ENCODE peak calls at places on chromosome 20, in six cellular contexts. One of them, this sample, is unnamed. For H3K27me3, the result is how much of the 10 kb centered on the place peaks cover.

GRCh38 chr20:25280574-25281535 is 33.0 kb downstream of the PYGB start:
- DNase-seq in heart right ventricle: no peak
- DNase-seq in lower lobe of right lung: peak
- DNase-seq in RWPE2: peak
- DNase-seq in endodermal cell: no peak
- DNase-seq in HCT116: no peak
- DNase-seq in this sample: peak

GRCh38 chr20:55649254-55649653 is 356.1 kb downstream of the CBLN4 start:
- DNase-seq in heart right ventricle: no peak
- DNase-seq in lower lobe of right lung: no peak
- DNase-seq in RWPE2: no peak
- DNase-seq in endodermal cell: no peak
- DNase-seq in HCT116: no peak
- DNase-seq in this sample: no peak

GRCh38 chr20:30284533-30284932 is 972.9 kb upstream of the DEFB115 start:
- DNase-seq in heart right ventricle: no peak
- DNase-seq in lower lobe of right lung: no peak
- DNase-seq in RWPE2: no peak
- DNase-seq in endodermal cell: no peak
- DNase-seq in HCT116: no peak
- DNase-seq in this sample: no peak

GRCh38 chr20:12984863-12985262 is 23.9 kb upstream of the SPTLC3 start:
- DNase-seq in heart right ventricle: no peak
- DNase-seq in lower lobe of right lung: no peak
- DNase-seq in RWPE2: no peak
- DNase-seq in endodermal cell: no peak
- DNase-seq in HCT116: no peak
- DNase-seq in this sample: no peak

GRCh38 chr20:7938058-7938457 is 2.2 kb downstream of the HAO1 start:
- DNase-seq in heart right ventricle: no peak
- DNase-seq in lower lobe of right lung: no peak
- DNase-seq in RWPE2: no peak
- DNase-seq in endodermal cell: no peak
- DNase-seq in HCT116: no peak
- DNase-seq in this sample: no peak

GRCh38 chr20:57008217-57008616 is 258.2 kb downstream of the BMP7 start:
- DNase-seq in heart right ventricle: no peak
- DNase-seq in lower lobe of right lung: no peak
- DNase-seq in RWPE2: no peak
- DNase-seq in endodermal cell: no peak
- DNase-seq in HCT116: no peak
- DNase-seq in this sample: no peak

GRCh38 chr20:17967595-17968365 is 814 bp downstream of the SNX5 start:
- DNase-seq in heart right ventricle: no peak
- DNase-seq in lower lobe of right lung: no peak
- DNase-seq in RWPE2: no peak
- DNase-seq in endodermal cell: no peak
- DNase-seq in HCT116: no peak
- DNase-seq in this sample: no peak

GRCh38 chr20:15882553-15882952 is 690.7 kb downstream of the KIF16B start:
- DNase-seq in heart right ventricle: no peak
- DNase-seq in lower lobe of right lung: no peak
- DNase-seq in RWPE2: no peak
- DNase-seq in endodermal cell: no peak
- DNase-seq in HCT116: no peak
- DNase-seq in this sample: no peak

GRCh38 chr20:45157977-45158376 is 16.7 kb upstream of the PI3 start:
- DNase-seq in heart right ventricle: no peak
- DNase-seq in lower lobe of right lung: no peak
- DNase-seq in RWPE2: no peak
- DNase-seq in endodermal cell: no peak
- DNase-seq in HCT116: peak
- DNase-seq in this sample: no peak

GRCh38 chr20:25286917-25287316 is 39.0 kb downstream of the PYGB start:
- DNase-seq in heart right ventricle: no peak
- DNase-seq in lower lobe of right lung: peak
- DNase-seq in RWPE2: peak
- DNase-seq in endodermal cell: no peak
- DNase-seq in HCT116: no peak
- DNase-seq in this sample: no peak

GRCh38 chr20:51961964-51962761 is 159.8 kb upstream of the SALL4 start:
- DNase-seq in heart right ventricle: no peak
- DNase-seq in lower lobe of right lung: no peak
- DNase-seq in RWPE2: no peak
- DNase-seq in endodermal cell: no peak
- DNase-seq in HCT116: no peak
- DNase-seq in this sample: no peak

GRCh38 chr20:56566621-56567020 is 33.6 kb downstream of the FAM209B start:
- DNase-seq in heart right ventricle: no peak
- DNase-seq in lower lobe of right lung: no peak
- DNase-seq in RWPE2: no peak
- DNase-seq in endodermal cell: no peak
- DNase-seq in HCT116: no peak
- DNase-seq in this sample: no peak

GRCh38 chr20:45044084-45044573 is 56.8 kb downstream of the KCNS1 start:
- DNase-seq in heart right ventricle: no peak
- DNase-seq in lower lobe of right lung: no peak
- DNase-seq in RWPE2: no peak
- DNase-seq in endodermal cell: peak
- DNase-seq in HCT116: peak
- DNase-seq in this sample: no peak

GRCh38 chr20:49424536-49424935 is 57.9 kb downstream of the KCNB1 start:
- DNase-seq in heart right ventricle: no peak
- DNase-seq in lower lobe of right lung: no peak
- DNase-seq in RWPE2: no peak
- DNase-seq in endodermal cell: no peak
- DNase-seq in HCT116: no peak
- DNase-seq in this sample: no peak

GRCh38 chr20:61303675-61304074 is 51.6 kb downstream of the CDH4 start:
- DNase-seq in heart right ventricle: no peak
- DNase-seq in lower lobe of right lung: no peak
- DNase-seq in RWPE2: peak
- DNase-seq in endodermal cell: no peak
- DNase-seq in HCT116: no peak
- DNase-seq in this sample: no peak

GRCh38 chr20:61301995-61302525 is 50.0 kb downstream of the CDH4 start:
- DNase-seq in heart right ventricle: no peak
- DNase-seq in lower lobe of right lung: no peak
- DNase-seq in RWPE2: no peak
- DNase-seq in endodermal cell: no peak
- DNase-seq in HCT116: no peak
- DNase-seq in this sample: no peak

GRCh38 chr20:61303217-61303616 is 51.2 kb downstream of the CDH4 start:
- DNase-seq in heart right ventricle: no peak
- DNase-seq in lower lobe of right lung: no peak
- DNase-seq in RWPE2: peak
- DNase-seq in endodermal cell: no peak
- DNase-seq in HCT116: no peak
- DNase-seq in this sample: no peak

GRCh38 chr20:61306935-61307475 is 54.9 kb downstream of the CDH4 start:
- DNase-seq in heart right ventricle: no peak
- DNase-seq in lower lobe of right lung: no peak
- DNase-seq in RWPE2: no peak
- DNase-seq in endodermal cell: no peak
- DNase-seq in HCT116: no peak
- DNase-seq in this sample: no peak

GRCh38 chr20:61304750-61305149 is 52.7 kb downstream of the CDH4 start:
- DNase-seq in heart right ventricle: no peak
- DNase-seq in lower lobe of right lung: no peak
- DNase-seq in RWPE2: no peak
- DNase-seq in endodermal cell: no peak
- DNase-seq in HCT116: no peak
- DNase-seq in this sample: no peak
- H3K27me3 ChIP-seq in heart right ventricle: under half
- H3K27me3 ChIP-seq in lower lobe of right lung: under half
- H3K27me3 ChIP-seq in RWPE2: under half
- H3K27me3 ChIP-seq in endodermal cell: under half
- H3K27me3 ChIP-seq in HCT116: under half
- H3K27me3 ChIP-seq in this sample: under half

GRCh38 chr20:40592891-40593290 is 96.1 kb downstream of the MAFB start:
- DNase-seq in heart right ventricle: no peak
- DNase-seq in lower lobe of right lung: no peak
- DNase-seq in RWPE2: no peak
- DNase-seq in endodermal cell: no peak
- DNase-seq in HCT116: no peak
- DNase-seq in this sample: no peak
- H3K27me3 ChIP-seq in heart right ventricle: under half
- H3K27me3 ChIP-seq in lower lobe of right lung: under half
- H3K27me3 ChIP-seq in RWPE2: under half
- H3K27me3 ChIP-seq in endodermal cell: under half
- H3K27me3 ChIP-seq in HCT116: under half
- H3K27me3 ChIP-seq in this sample: under half

DNA sequence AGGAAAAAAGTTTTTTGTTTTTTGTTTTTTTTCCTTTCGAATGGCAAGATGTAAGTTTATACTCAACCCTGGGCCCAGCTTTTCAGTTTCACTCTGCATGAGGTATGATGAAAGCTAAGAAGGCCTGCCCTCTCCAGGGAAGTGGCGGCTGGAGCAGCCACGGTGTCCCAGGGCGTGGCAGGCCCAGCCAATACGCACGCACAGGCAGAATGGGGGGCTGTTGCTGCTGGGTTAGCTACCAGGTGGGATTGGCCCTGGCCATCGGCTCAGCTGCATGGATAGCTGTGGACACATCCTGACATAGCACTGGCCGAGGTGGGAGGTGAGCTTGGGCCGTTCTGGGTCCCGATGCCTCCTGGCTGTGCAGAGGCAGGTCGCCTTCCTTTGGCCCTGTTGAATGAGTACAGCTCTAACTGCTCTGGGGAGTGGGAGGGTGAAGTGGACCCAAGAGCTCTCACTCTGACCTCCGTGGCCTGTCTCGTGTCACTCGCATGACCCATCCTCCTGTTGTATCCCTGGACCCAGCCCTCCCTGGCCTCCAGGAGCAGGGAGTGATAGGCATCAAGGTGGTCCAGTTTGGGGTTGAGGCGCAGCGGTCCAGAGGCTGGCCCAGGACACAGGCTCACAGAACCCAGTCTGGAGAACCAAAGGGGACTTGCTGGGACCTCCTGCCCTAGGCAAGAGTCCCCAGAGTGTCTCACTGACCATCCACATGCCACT is 18.1 kb downstream of the MYT1 start:
- DNase-seq in heart right ventricle: no peak
- DNase-seq in lower lobe of right lung: peak
- DNase-seq in RWPE2: no peak
- DNase-seq in endodermal cell: no peak
- DNase-seq in HCT116: no peak
- DNase-seq in this sample: no peak
- H3K27me3 ChIP-seq in heart right ventricle: under half
- H3K27me3 ChIP-seq in lower lobe of right lung: under half
- H3K27me3 ChIP-seq in RWPE2: under half
- H3K27me3 ChIP-seq in endodermal cell: under half
- H3K27me3 ChIP-seq in HCT116: under half
- H3K27me3 ChIP-seq in this sample: under half

GRCh38 chr20:43824699-43825402 is 89.8 kb upstream of the TOX2 start:
- DNase-seq in heart right ventricle: no peak
- DNase-seq in lower lobe of right lung: no peak
- DNase-seq in RWPE2: peak
- DNase-seq in endodermal cell: peak
- DNase-seq in HCT116: no peak
- DNase-seq in this sample: no peak
- H3K27me3 ChIP-seq in heart right ventricle: under half
- H3K27me3 ChIP-seq in lower lobe of right lung: under half
- H3K27me3 ChIP-seq in RWPE2: under half
- H3K27me3 ChIP-seq in endodermal cell: under half
- H3K27me3 ChIP-seq in HCT116: under half
- H3K27me3 ChIP-seq in this sample: under half

GRCh38 chr20:59214083-59214482 is 50.5 kb downstream of the ZNF831 start:
- DNase-seq in heart right ventricle: no peak
- DNase-seq in lower lobe of right lung: no peak
- DNase-seq in RWPE2: no peak
- DNase-seq in endodermal cell: no peak
- DNase-seq in HCT116: no peak
- DNase-seq in this sample: no peak

GRCh38 chr20:59207742-59208357 is 44.2 kb downstream of the ZNF831 start:
- DNase-seq in heart right ventricle: peak
- DNase-seq in lower lobe of right lung: peak
- DNase-seq in RWPE2: no peak
- DNase-seq in endodermal cell: peak
- DNase-seq in HCT116: peak
- DNase-seq in this sample: no peak

GRCh38 chr20:59214619-59215547 is 51.3 kb downstream of the ZNF831 start:
- DNase-seq in heart right ventricle: no peak
- DNase-seq in lower lobe of right lung: no peak
- DNase-seq in RWPE2: no peak
- DNase-seq in endodermal cell: no peak
- DNase-seq in HCT116: no peak
- DNase-seq in this sample: no peak

GRCh38 chr20:59207235-59207634 is 43.6 kb downstream of the ZNF831 start:
- DNase-seq in heart right ventricle: no peak
- DNase-seq in lower lobe of right lung: no peak
- DNase-seq in RWPE2: no peak
- DNase-seq in endodermal cell: peak
- DNase-seq in HCT116: no peak
- DNase-seq in this sample: no peak

DNA sequence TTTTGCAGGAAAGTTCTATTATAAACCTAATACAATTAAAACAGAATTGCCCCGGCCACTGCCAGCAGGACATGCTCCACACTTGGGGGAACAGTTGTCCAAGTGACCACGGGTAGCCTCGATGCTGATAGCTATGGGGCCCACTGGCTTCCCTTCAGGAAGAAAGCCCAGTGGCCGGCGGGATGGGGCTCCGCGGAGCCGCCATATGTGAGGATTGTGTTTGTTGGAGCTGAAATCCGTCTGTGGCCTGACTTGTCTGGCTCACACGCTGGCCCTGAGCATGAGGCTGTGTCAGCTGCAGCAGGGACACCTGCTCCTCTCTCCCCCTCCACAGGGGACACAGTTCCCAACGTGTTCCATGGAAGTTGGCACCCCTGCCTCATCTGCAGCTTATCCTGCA is 46.6 kb downstream of the ZNF831 start:
- DNase-seq in heart right ventricle: no peak
- DNase-seq in lower lobe of right lung: no peak
- DNase-seq in RWPE2: no peak
- DNase-seq in endodermal cell: no peak
- DNase-seq in HCT116: no peak
- DNase-seq in this sample: no peak
- H3K27me3 ChIP-seq in heart right ventricle: under half
- H3K27me3 ChIP-seq in lower lobe of right lung: under half
- H3K27me3 ChIP-seq in RWPE2: under half
- H3K27me3 ChIP-seq in endodermal cell: under half
- H3K27me3 ChIP-seq in HCT116: under half
- H3K27me3 ChIP-seq in this sample: under half

GRCh38 chr20:37915800-37916570 is 13.1 kb downstream of the VSTM2L start:
- DNase-seq in heart right ventricle: no peak
- DNase-seq in lower lobe of right lung: no peak
- DNase-seq in RWPE2: peak
- DNase-seq in endodermal cell: peak
- DNase-seq in HCT116: no peak
- DNase-seq in this sample: no peak
- H3K27me3 ChIP-seq in heart right ventricle: half or more
- H3K27me3 ChIP-seq in lower lobe of right lung: half or more
- H3K27me3 ChIP-seq in RWPE2: under half
- H3K27me3 ChIP-seq in endodermal cell: under half
- H3K27me3 ChIP-seq in HCT116: under half
- H3K27me3 ChIP-seq in this sample: half or more

GRCh38 chr20:46999821-47000465 is 105.3 kb downstream of the EYA2 start:
- DNase-seq in heart right ventricle: no peak
- DNase-seq in lower lobe of right lung: no peak
- DNase-seq in RWPE2: no peak
- DNase-seq in endodermal cell: peak
- DNase-seq in HCT116: no peak
- DNase-seq in this sample: no peak
- H3K27me3 ChIP-seq in heart right ventricle: under half
- H3K27me3 ChIP-seq in lower lobe of right lung: under half
- H3K27me3 ChIP-seq in RWPE2: under half
- H3K27me3 ChIP-seq in endodermal cell: under half
- H3K27me3 ChIP-seq in HCT116: under half
- H3K27me3 ChIP-seq in this sample: under half

This sample was measured in breast epithelium.